ENCODE peak calls at places on chromosomes 6 and 20, in ten cellular contexts. One of them, this sample, is unnamed.

GRCh38 chr20:24560571-24561485 is 91.4 kb downstream of the SYNDIG1 start:
- DNase-seq in mammary epithelial cell: peak
- DNase-seq in tibial nerve: no peak
- DNase-seq in right cardiac atrium: no peak
- DNase-seq in central memory CD4-positive, alpha-beta T cell: no peak
- DNase-seq in kidney tubule cell: no peak
- DNase-seq in LoVo: no peak
- DNase-seq in GM04504: no peak
- DNase-seq in adipocyte: no peak
- DNase-seq in cardiac fibroblast: no peak
- DNase-seq in this sample: no peak

GRCh38 chr6:48476257-48476656 is 365.3 kb upstream of the PTCHD4 start:
- DNase-seq in mammary epithelial cell: peak
- DNase-seq in tibial nerve: no peak
- DNase-seq in right cardiac atrium: no peak
- DNase-seq in central memory CD4-positive, alpha-beta T cell: no peak
- DNase-seq in kidney tubule cell: peak
- DNase-seq in LoVo: no peak
- DNase-seq in GM04504: no peak
- DNase-seq in adipocyte: peak
- DNase-seq in cardiac fibroblast: peak
- DNase-seq in this sample: peak

GRCh38 chr6:139068846-139069245 is 40.3 kb downstream of the ABRACL start:
- DNase-seq in mammary epithelial cell: no peak
- DNase-seq in tibial nerve: no peak
- DNase-seq in right cardiac atrium: no peak
- DNase-seq in central memory CD4-positive, alpha-beta T cell: no peak
- DNase-seq in kidney tubule cell: no peak
- DNase-seq in LoVo: no peak
- DNase-seq in GM04504: no peak
- DNase-seq in adipocyte: no peak
- DNase-seq in cardiac fibroblast: no peak
- DNase-seq in this sample: no peak

GRCh38 chr6:1477432-1478090 is 88.2 kb downstream of the FOXF2 start:
- DNase-seq in mammary epithelial cell: peak
- DNase-seq in tibial nerve: no peak
- DNase-seq in right cardiac atrium: no peak
- DNase-seq in central memory CD4-positive, alpha-beta T cell: no peak
- DNase-seq in kidney tubule cell: no peak
- DNase-seq in LoVo: no peak
- DNase-seq in GM04504: no peak
- DNase-seq in adipocyte: peak
- DNase-seq in cardiac fibroblast: peak
- DNase-seq in this sample: no peak

GRCh38 chr6:110708295-110708965 is 106.8 kb downstream of the CDK19 start:
- DNase-seq in mammary epithelial cell: no peak
- DNase-seq in tibial nerve: no peak
- DNase-seq in right cardiac atrium: no peak
- DNase-seq in central memory CD4-positive, alpha-beta T cell: no peak
- DNase-seq in kidney tubule cell: no peak
- DNase-seq in LoVo: no peak
- DNase-seq in GM04504: no peak
- DNase-seq in adipocyte: peak
- DNase-seq in cardiac fibroblast: peak
- DNase-seq in this sample: no peak

GRCh38 chr6:3847521-3847920 is 1.7 kb upstream of the FAM50B start:
- DNase-seq in mammary epithelial cell: no peak
- DNase-seq in tibial nerve: no peak
- DNase-seq in right cardiac atrium: no peak
- DNase-seq in central memory CD4-positive, alpha-beta T cell: no peak
- DNase-seq in kidney tubule cell: no peak
- DNase-seq in LoVo: no peak
- DNase-seq in GM04504: no peak
- DNase-seq in adipocyte: no peak
- DNase-seq in cardiac fibroblast: peak
- DNase-seq in this sample: no peak

GRCh38 chr20:36604952-36605308 is 649 bp upstream of the RAB5IF start:
- DNase-seq in mammary epithelial cell: no peak
- DNase-seq in tibial nerve: no peak
- DNase-seq in right cardiac atrium: peak
- DNase-seq in central memory CD4-positive, alpha-beta T cell: no peak
- DNase-seq in kidney tubule cell: peak
- DNase-seq in LoVo: no peak
- DNase-seq in GM04504: no peak
- DNase-seq in adipocyte: no peak
- DNase-seq in cardiac fibroblast: no peak
- DNase-seq in this sample: no peak

GRCh38 chr20:10556519-10557083 is 117.2 kb downstream of the JAG1 start:
- DNase-seq in mammary epithelial cell: no peak
- DNase-seq in tibial nerve: no peak
- DNase-seq in right cardiac atrium: no peak
- DNase-seq in central memory CD4-positive, alpha-beta T cell: no peak
- DNase-seq in kidney tubule cell: no peak
- DNase-seq in LoVo: no peak
- DNase-seq in GM04504: no peak
- DNase-seq in adipocyte: no peak
- DNase-seq in cardiac fibroblast: no peak
- DNase-seq in this sample: no peak

GRCh38 chr6:16413399-16413798 is 175.0 kb downstream of the GMPR start:
- DNase-seq in mammary epithelial cell: no peak
- DNase-seq in tibial nerve: no peak
- DNase-seq in right cardiac atrium: no peak
- DNase-seq in central memory CD4-positive, alpha-beta T cell: peak
- DNase-seq in kidney tubule cell: no peak
- DNase-seq in LoVo: no peak
- DNase-seq in GM04504: no peak
- DNase-seq in adipocyte: no peak
- DNase-seq in cardiac fibroblast: no peak
- DNase-seq in this sample: no peak

GRCh38 chr20:46083101-46083500 is 6.7 kb downstream of the NCOA5 start:
- DNase-seq in mammary epithelial cell: no peak
- DNase-seq in tibial nerve: no peak
- DNase-seq in right cardiac atrium: no peak
- DNase-seq in central memory CD4-positive, alpha-beta T cell: no peak
- DNase-seq in kidney tubule cell: no peak
- DNase-seq in LoVo: no peak
- DNase-seq in GM04504: no peak
- DNase-seq in adipocyte: no peak
- DNase-seq in cardiac fibroblast: no peak
- DNase-seq in this sample: no peak

GRCh38 chr6:11606287-11606686 is 68.7 kb downstream of the TMEM170B start:
- DNase-seq in mammary epithelial cell: no peak
- DNase-seq in tibial nerve: no peak
- DNase-seq in right cardiac atrium: no peak
- DNase-seq in central memory CD4-positive, alpha-beta T cell: no peak
- DNase-seq in kidney tubule cell: peak
- DNase-seq in LoVo: no peak
- DNase-seq in GM04504: no peak
- DNase-seq in adipocyte: no peak
- DNase-seq in cardiac fibroblast: no peak
- DNase-seq in this sample: no peak

GRCh38 chr6:136403166-136403980 is 113.7 kb upstream of the BCLAF1 start:
- DNase-seq in mammary epithelial cell: peak
- DNase-seq in tibial nerve: no peak
- DNase-seq in right cardiac atrium: no peak
- DNase-seq in central memory CD4-positive, alpha-beta T cell: no peak
- DNase-seq in kidney tubule cell: peak
- DNase-seq in LoVo: peak
- DNase-seq in GM04504: peak
- DNase-seq in adipocyte: peak
- DNase-seq in cardiac fibroblast: peak
- DNase-seq in this sample: no peak

GRCh38 chr6:144519429-144519828 is 234.3 kb downstream of the UTRN start:
- DNase-seq in mammary epithelial cell: no peak
- DNase-seq in tibial nerve: no peak
- DNase-seq in right cardiac atrium: no peak
- DNase-seq in central memory CD4-positive, alpha-beta T cell: no peak
- DNase-seq in kidney tubule cell: no peak
- DNase-seq in LoVo: no peak
- DNase-seq in GM04504: no peak
- DNase-seq in adipocyte: no peak
- DNase-seq in cardiac fibroblast: no peak
- DNase-seq in this sample: no peak

GRCh38 chr20:51966296-51966971 is 164.1 kb upstream of the SALL4 start:
- DNase-seq in mammary epithelial cell: peak
- DNase-seq in tibial nerve: no peak
- DNase-seq in right cardiac atrium: no peak
- DNase-seq in central memory CD4-positive, alpha-beta T cell: no peak
- DNase-seq in kidney tubule cell: peak
- DNase-seq in LoVo: peak
- DNase-seq in GM04504: peak
- DNase-seq in adipocyte: peak
- DNase-seq in cardiac fibroblast: peak
- DNase-seq in this sample: peak

GRCh38 chr20:1697592-1697991 is 40.0 kb upstream of the SIRPG start:
- DNase-seq in mammary epithelial cell: peak
- DNase-seq in tibial nerve: no peak
- DNase-seq in right cardiac atrium: no peak
- DNase-seq in central memory CD4-positive, alpha-beta T cell: no peak
- DNase-seq in kidney tubule cell: peak
- DNase-seq in LoVo: no peak
- DNase-seq in GM04504: no peak
- DNase-seq in adipocyte: no peak
- DNase-seq in cardiac fibroblast: no peak
- DNase-seq in this sample: no peak

GRCh38 chr6:71394001-71394432 is 105.4 kb downstream of the OGFRL1 start:
- DNase-seq in mammary epithelial cell: peak
- DNase-seq in tibial nerve: no peak
- DNase-seq in right cardiac atrium: no peak
- DNase-seq in central memory CD4-positive, alpha-beta T cell: no peak
- DNase-seq in kidney tubule cell: no peak
- DNase-seq in LoVo: no peak
- DNase-seq in GM04504: no peak
- DNase-seq in adipocyte: peak
- DNase-seq in cardiac fibroblast: peak
- DNase-seq in this sample: no peak

GRCh38 chr6:15243994-15244604 is 1.8 kb upstream of the JARID2 start:
- DNase-seq in mammary epithelial cell: no peak
- DNase-seq in tibial nerve: no peak
- DNase-seq in right cardiac atrium: no peak
- DNase-seq in central memory CD4-positive, alpha-beta T cell: no peak
- DNase-seq in kidney tubule cell: no peak
- DNase-seq in LoVo: no peak
- DNase-seq in GM04504: no peak
- DNase-seq in adipocyte: no peak
- DNase-seq in cardiac fibroblast: no peak
- DNase-seq in this sample: no peak

GRCh38 chr6:154302111-154302752 is 54.4 kb downstream of the IPCEF1 start:
- DNase-seq in mammary epithelial cell: peak
- DNase-seq in tibial nerve: no peak
- DNase-seq in right cardiac atrium: no peak
- DNase-seq in central memory CD4-positive, alpha-beta T cell: no peak
- DNase-seq in kidney tubule cell: peak
- DNase-seq in LoVo: no peak
- DNase-seq in GM04504: peak
- DNase-seq in adipocyte: peak
- DNase-seq in cardiac fibroblast: peak
- DNase-seq in this sample: no peak

GRCh38 chr20:3786665-3787639 is at the start of gene CENPB:
- DNase-seq in mammary epithelial cell: peak
- DNase-seq in tibial nerve: peak
- DNase-seq in right cardiac atrium: peak
- DNase-seq in central memory CD4-positive, alpha-beta T cell: peak
- DNase-seq in kidney tubule cell: peak
- DNase-seq in LoVo: peak
- DNase-seq in GM04504: no peak
- DNase-seq in adipocyte: peak
- DNase-seq in cardiac fibroblast: peak
- DNase-seq in this sample: peak

GRCh38 chr6:33380272-33380981 is 11.2 kb upstream of the KIFC1 start:
- DNase-seq in mammary epithelial cell: no peak
- DNase-seq in tibial nerve: no peak
- DNase-seq in right cardiac atrium: no peak
- DNase-seq in central memory CD4-positive, alpha-beta T cell: no peak
- DNase-seq in kidney tubule cell: no peak
- DNase-seq in LoVo: no peak
- DNase-seq in GM04504: no peak
- DNase-seq in adipocyte: no peak
- DNase-seq in cardiac fibroblast: no peak
- DNase-seq in this sample: no peak

GRCh38 chr6:155509743-155510475 is 54.3 kb upstream of the NOX3 start:
- DNase-seq in mammary epithelial cell: no peak
- DNase-seq in tibial nerve: no peak
- DNase-seq in right cardiac atrium: no peak
- DNase-seq in central memory CD4-positive, alpha-beta T cell: no peak
- DNase-seq in kidney tubule cell: no peak
- DNase-seq in LoVo: no peak
- DNase-seq in GM04504: no peak
- DNase-seq in adipocyte: no peak
- DNase-seq in cardiac fibroblast: no peak
- DNase-seq in this sample: no peak